ENCODE peak calls at places on chromosomes 2 and 18, in five cellular contexts. G, O, S, D and R are unnamed samples.

GRCh38 chr2:210663574-210663973 is 107.2 kb downstream of the CPS1 start:
- DNase-seq in G (no peak), O (no peak), S (no peak), D (no peak), R (peak)

GRCh38 chr2:120395686-120396518 is 50.0 kb downstream of the INHBB start:
- DNase-seq in S (no peak), G (no peak), D (no peak), O (no peak), R (peak)

GRCh38 chr2:66984864-66985263 is 412.3 kb upstream of the ETAA1 start:
- DNase-seq in G (no peak), O (no peak), D (no peak), S (peak), R (peak)

GRCh38 chr2:23589220-23589647 is 204.3 kb downstream of the KLHL29 start:
- DNase-seq in S (no peak), G (no peak), O (no peak), D (no peak), R (no peak)

GRCh38 chr2:11753886-11754704 is 7.7 kb downstream of the LPIN1 start:
- DNase-seq in O (peak), G (peak), D (peak), S (peak), R (peak)

GRCh38 chr18:73881396-73881795 is 266.2 kb downstream of the FBXO15 start:
- DNase-seq in O (no peak), G (no peak), D (no peak), S (no peak), R (no peak)

GRCh38 chr2:98902209-98903063 is 33.6 kb downstream of the CRACDL start:
- DNase-seq in S (no peak), O (no peak), D (no peak), G (no peak), R (no peak)

GRCh38 chr2:240249423-240250149 is 109.1 kb upstream of the OTOS start:
- DNase-seq in S (no peak), O (no peak), D (no peak), G (no peak), R (no peak)

GRCh38 chr2:43478423-43479086 is 117.3 kb downstream of the THADA start:
- DNase-seq in G (no peak), S (no peak), D (no peak), O (no peak), R (peak)

GRCh38 chr2:42141687-42142475 is 27.3 kb upstream of the EML4 start:
- DNase-seq in O (peak), D (peak), G (no peak), S (peak), R (peak)

GRCh38 chr2:64750817-64751285 is 97.1 kb upstream of the SERTAD2 start:
- DNase-seq in O (peak), D (peak), G (peak), S (peak), R (peak)